ENCODE peak calls at places on chromosomes 7 and 10, in seven cellular contexts. C, Y, Q, B, S, N and Z are unnamed samples.

GRCh38 chr7:77657427-77658331 is 38.6 kb upstream of the RSBN1L start:
- DNase-seq in C (peak), Y (no peak), Q (peak), B (no peak), S (peak), N (no peak), Z (no peak)

GRCh38 chr10:57806675-57807074 is 461.0 kb downstream of the IPMK start:
- DNase-seq in C (no peak), Y (no peak), Q (no peak), B (no peak), S (no peak), N (no peak), Z (no peak)

GRCh38 chr7:21912305-21912704 is 33.4 kb downstream of the CDCA7L start:
- DNase-seq in C (no peak), Y (no peak), Q (no peak), B (no peak), S (no peak), N (no peak), Z (no peak)

GRCh38 chr7:24978837-24979469 is 1.0 kb downstream of the OSBPL3 start:
- DNase-seq in C (no peak), Y (peak), Q (peak), B (no peak), S (no peak), N (no peak), Z (no peak)

GRCh38 chr10:16809074-16809718 is 8.0 kb downstream of the RSU1 start:
- DNase-seq in C (peak), Y (peak), Q (peak), B (peak), S (peak), N (no peak), Z (peak)

GRCh38 chr7:17152698-17153097 is 145.8 kb upstream of the AHR start:
- DNase-seq in C (no peak), Y (no peak), Q (no peak), B (no peak), S (no peak), N (no peak), Z (no peak)

GRCh38 chr10:70272925-70273316 is 10.9 kb downstream of the NPFFR1 start:
- DNase-seq in C (peak), Y (no peak), Q (no peak), B (no peak), S (peak), N (no peak), Z (no peak)

GRCh38 chr7:137169282-137169698 is 174.2 kb downstream of the PTN start:
- DNase-seq in C (peak), Y (peak), Q (peak), B (no peak), S (no peak), N (peak), Z (peak)

GRCh38 chr7:55533050-55533728 is 39.1 kb downstream of the VOPP1 start:
- DNase-seq in C (peak), Y (no peak), Q (no peak), B (no peak), S (peak), N (no peak), Z (no peak)

GRCh38 chr7:25805027-25805687 is 346.8 kb upstream of the NFE2L3 start:
- DNase-seq in C (no peak), Y (no peak), Q (no peak), B (no peak), S (no peak), N (no peak), Z (no peak)

GRCh38 chr7:42650171-42650570 is 261.7 kb downstream of the C7orf25 start:
- DNase-seq in C (no peak), Y (no peak), Q (no peak), B (no peak), S (no peak), N (no peak), Z (no peak)

GRCh38 chr10:23294638-23295247 is 49.9 kb downstream of the C10orf67 start:
- DNase-seq in C (no peak), Y (no peak), Q (peak), B (no peak), S (no peak), N (no peak), Z (no peak)

GRCh38 chr10:88594482-88594881 is 7.9 kb downstream of the LIPJ start:
- DNase-seq in C (no peak), Y (no peak), Q (no peak), B (no peak), S (no peak), N (no peak), Z (no peak)

GRCh38 chr10:34664706-34665105 is 150.4 kb downstream of the PARD3 start:
- DNase-seq in C (no peak), Y (no peak), Q (no peak), B (no peak), S (no peak), N (no peak), Z (no peak)

GRCh38 chr10:10777279-10777678 is 240.4 kb upstream of the CELF2 start:
- DNase-seq in C (no peak), Y (no peak), Q (no peak), B (no peak), S (no peak), N (no peak), Z (no peak)

GRCh38 chr7:27130540-27131389 is at the start of gene HOXA4:
- DNase-seq in C (peak), Y (peak), Q (peak), B (no peak), S (peak), N (peak), Z (peak)

GRCh38 chr7:116807011-116807560 is 55.3 kb upstream of the CAPZA2 start:
- DNase-seq in C (no peak), Y (no peak), Q (no peak), B (no peak), S (no peak), N (no peak), Z (no peak)

GRCh38 chr7:2923291-2923781 is 79.2 kb upstream of the GNA12 start:
- DNase-seq in C (no peak), Y (no peak), Q (no peak), B (no peak), S (no peak), N (no peak), Z (no peak)

GRCh38 chr10:128625926-128626325 is 499.7 kb upstream of the MKI67 start:
- DNase-seq in C (no peak), Y (no peak), Q (no peak), B (no peak), S (no peak), N (no peak), Z (no peak)

DNA sequence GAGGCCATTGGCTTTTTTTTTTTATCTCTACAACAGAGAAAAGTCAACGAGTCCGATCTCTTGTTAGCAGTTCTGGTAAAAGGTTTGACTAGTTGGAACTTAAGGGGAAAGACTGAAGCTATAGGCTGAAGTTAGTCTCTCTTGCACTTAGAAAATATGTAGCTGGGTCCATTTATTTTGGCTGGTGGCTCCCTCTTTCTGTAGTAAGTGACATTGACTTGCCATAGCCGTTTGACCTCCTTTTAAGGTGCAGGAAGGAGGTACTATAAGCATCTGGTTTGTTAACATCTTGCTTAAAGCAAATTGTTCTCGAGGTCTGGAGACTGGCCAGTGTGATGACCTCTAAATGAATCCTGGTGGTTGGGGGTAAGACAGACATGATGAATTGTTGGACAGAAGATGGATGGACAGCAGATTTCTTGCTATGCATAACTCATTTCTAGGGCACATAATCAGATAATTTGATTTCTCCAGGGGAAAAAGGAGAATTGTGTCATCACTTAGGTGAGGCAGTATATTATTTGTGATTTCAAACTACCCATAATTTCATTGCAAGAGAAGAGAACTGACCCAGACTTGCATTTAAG is 356.3 kb upstream of the GALNT17 start:
- DNase-seq in C (no peak), Y (no peak), Q (no peak), B (no peak), S (no peak), N (no peak), Z (no peak)
- TF ChIP-seq CTCF in C (no peak), Y (peak), Q (peak), B (peak), S (peak), N (no peak), Z (peak)

GRCh38 chr10:31953080-31953479 is 24.4 kb upstream of the ARHGAP12 start:
- DNase-seq in C (no peak), Y (no peak), Q (no peak), B (no peak), S (no peak), N (no peak), Z (no peak)

GRCh38 chr10:31952066-31952465 is 23.4 kb upstream of the ARHGAP12 start:
- DNase-seq in C (peak), Y (no peak), Q (no peak), B (no peak), S (no peak), N (no peak), Z (no peak)

GRCh38 chr10:31948021-31948420 is 19.4 kb upstream of the ARHGAP12 start:
- DNase-seq in C (no peak), Y (no peak), Q (no peak), B (no peak), S (no peak), N (no peak), Z (no peak)

GRCh38 chr10:31947144-31947926 is 18.7 kb upstream of the ARHGAP12 start:
- DNase-seq in C (peak), Y (no peak), Q (no peak), B (no peak), S (peak), N (peak), Z (no peak)

GRCh38 chr10:31949266-31949665 is 20.6 kb upstream of the ARHGAP12 start:
- DNase-seq in C (no peak), Y (no peak), Q (no peak), B (no peak), S (no peak), N (no peak), Z (no peak)
- TF ChIP-seq CTCF in C (no peak), Y (no peak), Q (no peak), B (no peak), S (no peak), N (no peak), Z (no peak)

GRCh38 chr10:51857326-51857725 is 157.9 kb upstream of the CSTF2T start:
- DNase-seq in C (no peak), Y (no peak), Q (peak), B (no peak), S (no peak), N (no peak), Z (no peak)
- TF ChIP-seq CTCF in C (no peak), Y (no peak), Q (no peak), B (no peak), S (no peak), N (no peak), Z (no peak)

DNA sequence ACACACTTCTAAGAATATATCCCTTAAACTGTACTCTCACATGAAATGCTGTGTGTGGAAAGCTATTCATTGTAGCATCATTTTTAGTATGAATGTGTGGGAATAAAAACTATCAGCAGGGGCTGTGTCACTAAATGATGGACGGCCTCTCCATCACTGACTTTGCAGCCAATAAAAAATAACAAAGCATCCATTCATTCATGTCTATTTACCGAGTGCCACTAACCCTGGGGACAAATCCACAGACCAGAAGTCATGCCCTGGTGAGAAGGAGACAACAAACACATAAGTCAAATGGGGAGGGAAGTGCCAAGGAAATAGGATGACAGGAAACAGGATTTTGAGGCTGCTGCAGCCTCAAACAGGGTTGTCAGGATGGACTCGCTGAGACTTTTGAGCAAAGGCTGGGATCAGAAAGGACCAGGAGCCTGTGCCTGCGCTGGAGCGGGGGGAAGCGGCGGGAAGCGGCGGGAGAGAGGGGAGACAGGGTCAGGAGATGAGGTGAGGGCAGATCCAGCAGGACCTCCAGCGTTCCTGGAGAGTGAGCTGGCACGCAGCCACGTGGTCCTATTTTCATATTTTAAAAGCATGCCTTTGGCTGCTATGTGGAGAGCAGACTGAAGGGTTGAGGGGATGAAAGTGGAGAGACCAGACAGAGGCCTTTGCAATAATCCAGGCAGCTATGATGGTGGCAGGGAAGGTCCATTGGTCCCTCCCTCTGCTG is 2.2 kb upstream of the NOM1 start:
- DNase-seq in C (no peak), Y (no peak), Q (no peak), B (no peak), S (no peak), N (no peak), Z (no peak)
- TF ChIP-seq CTCF in C (no peak), Y (no peak), Q (no peak), B (no peak), S (no peak), N (no peak), Z (no peak)